ENCODE peak calls at places on chromosomes 11 and 22, in nine cellular contexts. A is lower lobe of right lung, F is right atrium auricular region, B is A549, K is heart right ventricle, T is transverse colon, S is body of pancreas, V is neuronal stem cell, O is cardiac muscle cell. P is an unnamed sample. For H3K4me1, the result is how much of the 10 kb centered on the place peaks cover.

GRCh38 chr11:122248130-122248529 is 132.1 kb upstream of the BLID start:
- DNase-seq in O (no peak), V (no peak), T (no peak), A (no peak), B (no peak), F (no peak), K (no peak), S (peak), P (no peak)

GRCh38 chr11:61679301-61679700 is 890 bp upstream of the DAGLA start:
- DNase-seq in S (no peak), F (no peak), B (no peak), V (no peak), T (no peak), A (no peak), O (no peak), K (no peak), P (no peak)

GRCh38 chr11:117096140-117096972 is 1.9 kb downstream of the SIK3 start:
- DNase-seq in F (no peak), T (peak), V (no peak), O (no peak), B (no peak), S (no peak), K (no peak), A (no peak), P (peak)

GRCh38 chr11:94809251-94809650 is 41.1 kb downstream of the AMOTL1 start:
- DNase-seq in O (no peak), K (no peak), T (no peak), V (no peak), B (no peak), A (no peak), F (no peak), S (no peak), P (no peak)

GRCh38 chr22:50189184-50189848 is 3.6 kb downstream of the TRABD start:
- DNase-seq in V (no peak), O (no peak), B (no peak), K (no peak), F (no peak), A (no peak), T (peak), S (peak), P (peak)

GRCh38 chr11:14350716-14351238 is 8.2 kb downstream of the RRAS2 start:
- DNase-seq in O (no peak), T (no peak), A (no peak), F (no peak), K (no peak), B (no peak), V (no peak), S (no peak), P (no peak)

GRCh38 chr11:81135570-81135969 is 1598.1 kb downstream of the FAM181B start:
- DNase-seq in T (no peak), A (no peak), B (no peak), K (no peak), F (no peak), O (no peak), S (no peak), V (no peak), P (no peak)

GRCh38 chr11:10688401-10688800 is 5.2 kb downstream of the IRAG1 start:
- DNase-seq in T (no peak), A (no peak), O (no peak), S (no peak), V (no peak), F (no peak), K (no peak), B (peak), P (no peak)

GRCh38 chr11:119594639-119595249 is 134.3 kb downstream of the NECTIN1 start:
- DNase-seq in F (no peak), S (no peak), O (peak), K (no peak), A (no peak), V (no peak), T (no peak), B (no peak), P (no peak)

GRCh38 chr11:30960387-30960992 is 374.3 kb upstream of the MPPED2 start:
- DNase-seq in V (peak), T (no peak), B (peak), S (no peak), K (no peak), A (no peak), O (peak), F (no peak), P (no peak)

GRCh38 chr11:26199341-26199740 is 132.6 kb upstream of the ANO3 start:
- DNase-seq in O (peak), S (no peak), V (no peak), K (no peak), A (no peak), T (no peak), B (no peak), F (no peak), P (no peak)

GRCh38 chr11:113475160-113475761 is at the start of gene DRD2:
- DNase-seq in A (no peak), B (no peak), K (no peak), O (peak), V (peak), S (no peak), T (no peak), F (no peak), P (no peak)

GRCh38 chr22:46350646-46351045 is 15.1 kb downstream of the TRMU start:
- DNase-seq in B (no peak), F (no peak), T (no peak), S (no peak), O (no peak), A (peak), V (no peak), K (no peak), P (no peak)

GRCh38 chr22:39087881-39088687 is 9.0 kb upstream of the APOBEC3H start:
- DNase-seq in T (no peak), B (no peak), A (no peak), V (peak), K (peak), F (no peak), O (peak), S (no peak), P (no peak)

GRCh38 chr11:57568330-57568766 is 876 bp upstream of the UBE2L6 start:
- DNase-seq in A (no peak), O (peak), S (no peak), K (peak), T (no peak), F (peak), V (peak), B (no peak), P (peak)

GRCh38 chr22:19109198-19110063 is 12.8 kb downstream of the DGCR2 start:
- DNase-seq in V (no peak), K (no peak), F (no peak), S (peak), B (no peak), A (no peak), O (peak), T (peak), P (no peak)

GRCh38 chr11:68950268-68950667 is 30.5 kb downstream of the MRGPRD start:
- DNase-seq in K (no peak), F (no peak), O (peak), T (no peak), S (no peak), V (peak), B (peak), A (no peak), P (no peak)

GRCh38 chr22:46574993-46575914 is 37.8 kb upstream of the CELSR1 start:
- DNase-seq in S (peak), F (no peak), V (no peak), A (peak), B (peak), K (peak), T (peak), O (peak), P (peak)

GRCh38 chr11:26137651-26138050 is 194.3 kb upstream of the ANO3 start:
- DNase-seq in S (no peak), T (no peak), B (no peak), K (no peak), V (no peak), O (peak), A (no peak), F (no peak), P (no peak)

GRCh38 chr11:8917157-8917820 is 6.3 kb downstream of the AKIP1 start:
- DNase-seq in K (no peak), F (no peak), A (peak), S (peak), B (no peak), V (peak), O (peak), T (no peak), P (no peak)

GRCh38 chr22:49723478-49724029 is 104.1 kb downstream of the BRD1 start:
- DNase-seq in O (no peak), A (no peak), T (no peak), B (no peak), F (peak), V (no peak), K (no peak), S (no peak), P (no peak)

GRCh38 chr11:20131744-20132666 is 28.3 kb downstream of the DBX1 start:
- DNase-seq in T (peak), K (peak), B (peak), F (peak), S (peak), A (peak), V (peak), O (peak), P (peak)

GRCh38 chr11:117780456-117780855 is 16.6 kb downstream of the DSCAML1 start:
- DNase-seq in K (no peak), O (no peak), V (no peak), A (peak), T (no peak), B (no peak), F (no peak), S (no peak), P (no peak)

GRCh38 chr11:123751777-123752176 is 2.5 kb downstream of the OR6X1 start:
- DNase-seq in B (no peak), K (no peak), O (no peak), F (no peak), A (no peak), S (no peak), V (no peak), T (no peak), P (no peak)

GRCh38 chr22:41110968-41111367 is 18.6 kb downstream of the EP300 start:
- DNase-seq in B (no peak), T (no peak), K (no peak), V (no peak), O (no peak), S (no peak), A (no peak), F (no peak), P (no peak)

GRCh38 chr11:45209904-45210699 is 63.7 kb downstream of the PRDM11 start:
- DNase-seq in T (peak), A (peak), V (peak), O (peak), F (peak), K (peak), S (peak), B (no peak), P (peak)

GRCh38 chr11:134271978-134272377 is 4.2 kb upstream of the GLB1L3 start:
- DNase-seq in V (no peak), S (no peak), B (no peak), K (no peak), O (no peak), A (no peak), T (no peak), F (no peak), P (no peak)

GRCh38 chr11:90222152-90222458 is 744 bp downstream of the CHORDC1 start:
- DNase-seq in B (no peak), S (no peak), A (no peak), K (no peak), O (no peak), F (no peak), T (no peak), V (no peak), P (no peak)

GRCh38 chr22:26168934-26169311 is 339 bp upstream of the SEZ6L start:
- DNase-seq in K (no peak), T (no peak), A (no peak), F (no peak), S (no peak), B (no peak), O (no peak), V (no peak), P (no peak)

GRCh38 chr22:50114221-50114981 is 24.6 kb downstream of the MOV10L1 start:
- DNase-seq in A (peak), B (no peak), T (no peak), O (peak), F (no peak), K (no peak), S (no peak), V (no peak), P (no peak)

GRCh38 chr22:29266564-29267461 is 968 bp downstream of the RHBDD3 start:
- DNase-seq in T (no peak), B (no peak), K (no peak), S (no peak), F (peak), V (no peak), O (peak), A (no peak), P (no peak)

DNA sequence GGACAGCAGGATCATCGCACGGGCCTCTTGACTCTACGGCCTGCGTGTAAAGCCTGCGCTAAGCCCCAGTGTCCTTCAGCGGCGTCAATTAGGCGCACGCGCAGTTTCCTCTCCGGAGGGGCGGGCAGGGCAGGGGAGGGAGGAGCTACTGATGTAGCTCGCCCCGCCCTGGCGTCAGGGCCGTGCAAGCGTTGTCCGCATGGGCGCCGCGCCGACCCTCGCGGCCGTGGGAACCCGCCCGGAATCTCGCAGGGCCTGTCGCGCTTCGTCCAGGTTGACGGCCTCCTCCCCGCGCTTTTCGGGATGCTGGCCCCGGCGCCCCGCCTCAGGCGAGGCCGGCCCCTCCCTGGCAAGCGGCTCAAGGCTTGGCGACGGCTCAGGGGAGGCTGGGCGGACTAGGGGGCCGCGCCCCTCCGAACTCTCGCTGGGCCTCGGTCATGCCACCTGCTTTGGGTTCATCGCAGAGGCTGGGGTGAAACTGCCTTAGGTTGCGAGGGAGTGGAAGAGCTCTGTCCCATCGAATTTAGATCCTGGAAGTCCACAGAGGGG is 61.1 kb downstream of the ST3GAL4 start:
- DNase-seq in F (peak), T (peak), O (peak), A (peak), K (peak), V (peak), B (no peak), S (peak), P (peak)
- H3K4me1 ChIP-seq in F (half or more), T (under half), O (under half), A (under half), K (under half), V (under half), B (under half), S (under half), P (under half)

DNA sequence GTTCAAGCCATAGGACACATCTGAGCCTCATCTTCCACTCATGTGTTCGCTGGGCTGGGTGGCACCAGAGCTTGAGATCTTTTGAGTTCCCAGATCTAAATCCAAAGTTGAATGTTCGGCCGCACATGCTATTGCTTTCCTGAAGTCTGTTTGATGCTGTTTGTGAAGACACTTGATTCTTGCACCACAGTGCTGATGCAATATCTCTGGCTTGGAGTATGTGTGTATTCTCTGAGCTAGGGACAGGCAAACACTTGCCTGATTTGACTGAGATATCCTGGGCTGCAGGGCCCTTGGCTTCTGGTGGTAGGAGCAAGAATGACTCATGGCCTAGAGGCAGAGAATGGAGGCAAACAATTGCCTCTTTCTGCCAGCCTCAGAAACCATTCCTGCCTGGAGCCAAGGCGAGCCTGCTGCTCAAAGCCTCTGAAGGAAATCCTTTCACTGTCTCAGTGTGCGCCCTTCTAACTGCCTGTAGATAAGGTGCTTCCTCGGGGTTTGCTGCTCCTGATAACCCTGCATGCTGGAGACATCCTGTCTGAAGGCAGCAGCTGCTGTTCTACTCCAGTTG is 73.0 kb downstream of the CYB5R2 start:
- DNase-seq in B (peak), F (peak), V (no peak), K (no peak), O (peak), A (peak), T (peak), S (peak), P (no peak)
- H3K4me1 ChIP-seq in B (half or more), F (under half), V (under half), K (under half), O (under half), A (under half), T (under half), S (half or more), P (under half)

GRCh38 chr11:111045408-111045806 is 200.1 kb upstream of the POU2AF2 start:
- DNase-seq in F (no peak), T (no peak), A (no peak), K (no peak), B (no peak), V (no peak), O (no peak), S (no peak), P (no peak)

GRCh38 chr11:111045874-111046273 is 199.7 kb upstream of the POU2AF2 start:
- DNase-seq in A (no peak), K (no peak), F (no peak), T (no peak), O (no peak), B (no peak), V (no peak), S (no peak), P (no peak)

GRCh38 chr11:111046291-111046690 is 199.2 kb upstream of the POU2AF2 start:
- DNase-seq in T (no peak), F (no peak), V (no peak), S (no peak), B (no peak), A (no peak), K (no peak), O (no peak), P (no peak)

GRCh38 chr11:111047376-111047775 is 198.1 kb upstream of the POU2AF2 start:
- DNase-seq in O (no peak), V (peak), K (no peak), A (no peak), F (no peak), T (no peak), S (no peak), B (no peak), P (no peak)

DNA sequence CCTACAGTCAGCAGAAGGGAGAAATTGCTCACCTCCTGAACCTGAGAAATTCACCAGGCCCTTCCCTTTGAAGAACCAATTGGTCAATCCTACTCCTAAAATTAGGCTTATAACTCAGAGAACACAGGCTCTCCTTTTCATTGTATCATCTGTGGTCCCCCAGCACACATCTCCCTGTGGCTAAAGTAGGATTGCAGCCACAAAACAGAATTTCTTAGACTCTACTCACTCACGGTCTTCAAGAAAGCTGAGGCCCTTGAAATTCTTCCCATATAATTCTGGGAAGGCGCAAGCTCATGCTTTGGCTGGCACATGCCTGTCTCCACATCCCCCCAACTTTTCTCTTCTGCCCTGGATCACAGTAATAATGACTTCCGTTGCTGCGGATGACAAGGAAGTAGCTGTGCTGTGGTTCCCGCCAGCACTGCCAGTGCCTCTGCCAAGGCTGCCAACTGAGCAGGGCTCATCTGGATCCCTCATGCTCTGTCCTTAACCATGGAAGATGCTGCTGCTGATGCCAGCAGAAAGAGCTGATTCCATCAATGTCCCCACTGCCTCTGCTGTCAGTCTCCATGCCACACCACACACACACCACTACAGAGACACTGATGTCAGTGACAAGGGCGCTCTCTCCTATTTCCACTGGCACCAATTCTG is 200.6 kb upstream of the POU2AF2 start:
- DNase-seq in S (no peak), T (no peak), O (no peak), A (no peak), B (no peak), K (no peak), F (no peak), V (no peak), P (no peak)
- H3K4me1 ChIP-seq in S (under half), T (under half), O (under half), A (under half), B (under half), K (under half), F (under half), V (under half), P (under half)

DNA sequence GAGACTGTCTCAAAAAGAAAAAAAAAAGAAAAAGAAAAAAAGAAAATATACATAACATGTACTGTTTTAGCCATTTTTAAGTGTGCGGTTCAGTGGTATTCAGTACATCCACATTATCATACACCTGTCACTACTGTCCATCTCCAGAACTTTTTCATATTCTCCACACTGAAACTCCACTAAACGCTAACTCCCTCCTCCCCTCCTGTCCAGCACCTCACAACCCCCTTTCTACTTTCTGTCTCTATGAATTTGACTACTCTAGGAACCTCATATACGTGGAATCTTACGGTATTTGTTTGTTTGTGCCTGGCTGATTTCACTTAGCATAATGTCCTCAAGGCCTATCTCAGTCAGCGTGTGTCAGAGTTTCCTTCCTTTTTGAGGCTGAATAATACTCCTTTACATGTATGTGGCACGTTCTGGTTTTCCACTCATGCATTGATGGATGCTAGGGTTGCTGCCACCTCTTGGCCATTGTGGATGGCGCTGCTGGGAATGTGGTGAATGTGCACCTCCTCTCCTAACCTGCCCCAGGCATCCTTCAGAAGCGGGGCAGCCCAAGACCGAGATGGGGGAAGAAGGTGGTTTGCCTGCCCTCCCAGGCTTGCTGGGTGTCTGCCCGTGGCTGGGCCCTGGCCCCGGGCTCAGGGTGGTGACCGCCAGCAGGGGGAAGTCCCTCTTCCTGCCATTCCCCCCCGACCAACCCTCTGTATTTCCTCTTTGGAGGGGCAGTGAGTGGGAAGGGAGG is 60.5 kb downstream of the BCR start:
- DNase-seq in O (no peak), V (no peak), K (no peak), A (no peak), F (no peak), B (peak), T (no peak), S (no peak), P (no peak)
- H3K4me1 ChIP-seq in O (under half), V (under half), K (under half), A (under half), F (under half), B (under half), T (under half), S (under half), P (under half)